ENCODE peak calls at places on chromosomes 13 and 19, in four cellular contexts. One of them, this sample, is unnamed. For H3K27me3, the result is how much of the 10 kb centered on the place peaks cover.

GRCh38 chr13:77379508-77379907 is 52.6 kb upstream of the MYCBP2 start:
- DNase-seq in tibial nerve: no peak
- DNase-seq in heart right ventricle: no peak
- DNase-seq in cardiac muscle cell: no peak
- DNase-seq in this sample: no peak

GRCh38 chr19:15166700-15167099 is 34.1 kb downstream of the NOTCH3 start:
- DNase-seq in tibial nerve: no peak
- DNase-seq in heart right ventricle: no peak
- DNase-seq in cardiac muscle cell: no peak
- DNase-seq in this sample: no peak

GRCh38 chr13:99153219-99153618 is 47.4 kb upstream of the UBAC2 start:
- DNase-seq in tibial nerve: no peak
- DNase-seq in heart right ventricle: no peak
- DNase-seq in cardiac muscle cell: peak
- DNase-seq in this sample: no peak

GRCh38 chr19:54473071-54473941 is at the start of gene CDC42EP5:
- DNase-seq in tibial nerve: peak
- DNase-seq in heart right ventricle: peak
- DNase-seq in cardiac muscle cell: peak
- DNase-seq in this sample: peak

GRCh38 chr19:29482855-29483640 is 42.7 kb upstream of the VSTM2B start:
- DNase-seq in tibial nerve: no peak
- DNase-seq in heart right ventricle: no peak
- DNase-seq in cardiac muscle cell: no peak
- DNase-seq in this sample: peak

GRCh38 chr19:55247621-55248099 is 11.2 kb downstream of the PPP6R1 start:
- DNase-seq in tibial nerve: no peak
- DNase-seq in heart right ventricle: peak
- DNase-seq in cardiac muscle cell: peak
- DNase-seq in this sample: no peak

GRCh38 chr19:50542825-50543428 is 25.3 kb downstream of the LRRC4B start:
- DNase-seq in tibial nerve: no peak
- DNase-seq in heart right ventricle: no peak
- DNase-seq in cardiac muscle cell: no peak
- DNase-seq in this sample: no peak

GRCh38 chr13:106493569-106493968 is 41.9 kb downstream of the EFNB2 start:
- DNase-seq in tibial nerve: peak
- DNase-seq in heart right ventricle: no peak
- DNase-seq in cardiac muscle cell: no peak
- DNase-seq in this sample: peak

GRCh38 chr13:88456155-88456554 is 785.0 kb downstream of the SLITRK5 start:
- DNase-seq in tibial nerve: no peak
- DNase-seq in heart right ventricle: no peak
- DNase-seq in cardiac muscle cell: no peak
- DNase-seq in this sample: no peak

GRCh38 chr19:17889609-17890214 is 18.0 kb downstream of the SLC5A5 start:
- DNase-seq in tibial nerve: no peak
- DNase-seq in heart right ventricle: peak
- DNase-seq in cardiac muscle cell: peak
- DNase-seq in this sample: no peak

GRCh38 chr19:16205205-16206045 is 7.7 kb downstream of the AP1M1 start:
- DNase-seq in tibial nerve: no peak
- DNase-seq in heart right ventricle: no peak
- DNase-seq in cardiac muscle cell: no peak
- DNase-seq in this sample: peak

GRCh38 chr13:101627556-101627943 is 175.1 kb downstream of the ITGBL1 start:
- DNase-seq in tibial nerve: no peak
- DNase-seq in heart right ventricle: no peak
- DNase-seq in cardiac muscle cell: no peak
- DNase-seq in this sample: no peak

GRCh38 chr13:76798037-76798436 is 88.2 kb downstream of the KCTD12 start:
- DNase-seq in tibial nerve: no peak
- DNase-seq in heart right ventricle: no peak
- DNase-seq in cardiac muscle cell: no peak
- DNase-seq in this sample: no peak

GRCh38 chr13:47945738-47946137 is 55.3 kb downstream of the SUCLA2 start:
- DNase-seq in tibial nerve: no peak
- DNase-seq in heart right ventricle: no peak
- DNase-seq in cardiac muscle cell: peak
- DNase-seq in this sample: no peak

GRCh38 chr13:25085125-25085742 is 10.7 kb upstream of the PABPC3 start:
- DNase-seq in tibial nerve: peak
- DNase-seq in heart right ventricle: no peak
- DNase-seq in cardiac muscle cell: peak
- DNase-seq in this sample: no peak
- H3K27me3 ChIP-seq in tibial nerve: under half
- H3K27me3 ChIP-seq in heart right ventricle: under half
- H3K27me3 ChIP-seq in cardiac muscle cell: under half
- H3K27me3 ChIP-seq in this sample: under half

DNA sequence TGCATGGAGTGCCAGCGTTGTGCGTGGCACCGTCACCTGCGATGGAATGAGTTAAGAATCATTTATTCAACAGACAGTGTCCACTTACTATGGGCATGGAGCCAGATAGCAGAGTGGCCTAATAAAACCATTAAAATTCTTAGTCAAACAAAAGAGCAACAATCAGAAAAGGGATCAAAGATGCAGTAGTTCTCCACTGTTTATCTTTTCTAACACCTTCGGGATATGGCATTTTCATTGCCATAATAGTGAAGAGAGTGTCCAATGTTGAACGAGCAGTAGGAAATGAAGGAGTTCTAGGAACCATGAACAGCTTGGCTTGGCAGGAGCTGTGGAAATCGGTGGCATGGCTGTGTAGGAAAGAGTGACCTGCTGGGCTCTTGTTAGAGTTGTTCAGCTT is 2.0 kb downstream of the TNFSF11 start:
- DNase-seq in tibial nerve: no peak
- DNase-seq in heart right ventricle: no peak
- DNase-seq in cardiac muscle cell: no peak
- DNase-seq in this sample: no peak
- H3K27me3 ChIP-seq in tibial nerve: under half
- H3K27me3 ChIP-seq in heart right ventricle: half or more
- H3K27me3 ChIP-seq in cardiac muscle cell: under half
- H3K27me3 ChIP-seq in this sample: under half

DNA sequence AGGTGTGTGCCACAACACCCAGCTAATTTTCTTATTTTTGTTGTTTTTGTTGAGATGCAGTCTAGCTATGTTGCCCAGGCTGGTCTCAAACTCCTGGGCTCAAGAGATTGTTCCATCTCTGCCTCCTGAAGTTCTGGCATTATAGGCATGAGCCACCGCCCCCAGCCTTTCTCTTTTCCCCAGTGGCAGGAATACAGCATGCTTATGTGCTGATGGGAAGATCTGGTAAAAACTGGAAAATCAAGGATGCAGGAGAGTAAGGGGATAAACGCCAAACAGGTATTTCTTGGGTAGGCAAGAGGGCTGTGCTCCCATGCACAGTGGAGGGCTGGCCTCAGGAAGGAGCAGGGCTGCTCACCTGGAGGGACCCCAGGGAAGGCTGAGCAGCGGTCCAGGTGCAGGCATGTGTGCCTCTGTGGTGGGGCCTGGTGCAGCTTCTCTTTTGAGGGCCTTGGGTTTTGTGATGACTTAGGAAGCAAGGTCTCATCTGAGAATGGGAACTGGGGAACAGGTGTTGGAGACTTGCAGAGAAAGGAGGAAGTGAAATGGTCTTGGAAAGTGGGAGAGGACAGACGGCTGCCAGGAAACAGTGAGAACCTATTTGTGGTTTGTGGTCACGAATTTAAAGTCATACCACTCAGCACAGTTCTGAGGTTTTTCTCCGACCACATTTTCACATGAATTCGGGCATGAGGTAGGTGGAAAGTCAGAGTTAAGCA is 106.5 kb downstream of the TEX26 start:
- DNase-seq in tibial nerve: no peak
- DNase-seq in heart right ventricle: no peak
- DNase-seq in cardiac muscle cell: peak
- DNase-seq in this sample: no peak
- H3K27me3 ChIP-seq in tibial nerve: under half
- H3K27me3 ChIP-seq in heart right ventricle: under half
- H3K27me3 ChIP-seq in cardiac muscle cell: under half
- H3K27me3 ChIP-seq in this sample: under half

DNA sequence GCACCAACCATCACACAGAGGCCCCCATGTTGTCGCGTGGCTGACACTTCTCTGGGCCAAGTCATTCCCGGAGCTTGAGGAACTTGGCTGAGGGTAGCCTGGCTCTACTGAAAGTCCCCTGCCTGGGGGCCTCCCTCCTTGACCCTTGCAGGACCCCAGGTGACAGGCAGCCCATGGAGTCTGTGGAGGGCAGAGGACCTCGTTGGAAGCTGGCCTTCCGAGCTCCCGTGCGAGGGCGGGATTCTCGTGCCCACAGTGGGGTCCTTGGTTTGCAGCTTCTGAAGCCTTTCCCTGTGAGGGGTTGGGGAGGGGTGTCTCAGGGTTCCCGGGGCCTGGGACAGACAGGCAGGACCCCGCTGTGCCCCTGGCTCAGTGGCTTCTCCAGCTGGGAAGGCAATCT is 16.4 kb downstream of the NMRK2 start:
- DNase-seq in tibial nerve: no peak
- DNase-seq in heart right ventricle: no peak
- DNase-seq in cardiac muscle cell: no peak
- DNase-seq in this sample: no peak
- H3K27me3 ChIP-seq in tibial nerve: under half
- H3K27me3 ChIP-seq in heart right ventricle: under half
- H3K27me3 ChIP-seq in cardiac muscle cell: under half
- H3K27me3 ChIP-seq in this sample: under half

GRCh38 chr19:35498220-35498619 is 8.0 kb upstream of the KRTDAP start:
- DNase-seq in tibial nerve: no peak
- DNase-seq in heart right ventricle: no peak
- DNase-seq in cardiac muscle cell: no peak
- DNase-seq in this sample: no peak
- H3K27me3 ChIP-seq in tibial nerve: under half
- H3K27me3 ChIP-seq in heart right ventricle: under half
- H3K27me3 ChIP-seq in cardiac muscle cell: under half
- H3K27me3 ChIP-seq in this sample: under half

GRCh38 chr19:3506384-3507340 is 551 bp downstream of the FZR1 start:
- DNase-seq in tibial nerve: peak
- DNase-seq in heart right ventricle: peak
- DNase-seq in cardiac muscle cell: no peak
- DNase-seq in this sample: peak
- H3K27me3 ChIP-seq in tibial nerve: under half
- H3K27me3 ChIP-seq in heart right ventricle: under half
- H3K27me3 ChIP-seq in cardiac muscle cell: under half
- H3K27me3 ChIP-seq in this sample: under half

GRCh38 chr13:75635621-75636338 is at the start of gene LMO7:
- DNase-seq in tibial nerve: peak
- DNase-seq in heart right ventricle: peak
- DNase-seq in cardiac muscle cell: peak
- DNase-seq in this sample: peak

GRCh38 chr13:75639426-75639825 is 3.3 kb downstream of the LMO7 start:
- DNase-seq in tibial nerve: no peak
- DNase-seq in heart right ventricle: no peak
- DNase-seq in cardiac muscle cell: no peak
- DNase-seq in this sample: no peak

GRCh38 chr13:75635101-75635620 is 969 bp upstream of the LMO7 start:
- DNase-seq in tibial nerve: peak
- DNase-seq in heart right ventricle: no peak
- DNase-seq in cardiac muscle cell: no peak
- DNase-seq in this sample: no peak

GRCh38 chr13:75637101-75637774 is 1.1 kb downstream of the LMO7 start:
- DNase-seq in tibial nerve: no peak
- DNase-seq in heart right ventricle: no peak
- DNase-seq in cardiac muscle cell: peak
- DNase-seq in this sample: no peak

GRCh38 chr13:75636339-75637095 is 387 bp downstream of the LMO7 start:
- DNase-seq in tibial nerve: peak
- DNase-seq in heart right ventricle: peak
- DNase-seq in cardiac muscle cell: peak
- DNase-seq in this sample: no peak
- H3K27me3 ChIP-seq in tibial nerve: under half
- H3K27me3 ChIP-seq in heart right ventricle: under half
- H3K27me3 ChIP-seq in cardiac muscle cell: half or more
- H3K27me3 ChIP-seq in this sample: under half

GRCh38 chr19:48511800-48512503 is at the start of gene LMTK3:
- DNase-seq in tibial nerve: no peak
- DNase-seq in heart right ventricle: no peak
- DNase-seq in cardiac muscle cell: peak
- DNase-seq in this sample: no peak
- H3K27me3 ChIP-seq in tibial nerve: under half
- H3K27me3 ChIP-seq in heart right ventricle: under half
- H3K27me3 ChIP-seq in cardiac muscle cell: under half
- H3K27me3 ChIP-seq in this sample: under half

DNA sequence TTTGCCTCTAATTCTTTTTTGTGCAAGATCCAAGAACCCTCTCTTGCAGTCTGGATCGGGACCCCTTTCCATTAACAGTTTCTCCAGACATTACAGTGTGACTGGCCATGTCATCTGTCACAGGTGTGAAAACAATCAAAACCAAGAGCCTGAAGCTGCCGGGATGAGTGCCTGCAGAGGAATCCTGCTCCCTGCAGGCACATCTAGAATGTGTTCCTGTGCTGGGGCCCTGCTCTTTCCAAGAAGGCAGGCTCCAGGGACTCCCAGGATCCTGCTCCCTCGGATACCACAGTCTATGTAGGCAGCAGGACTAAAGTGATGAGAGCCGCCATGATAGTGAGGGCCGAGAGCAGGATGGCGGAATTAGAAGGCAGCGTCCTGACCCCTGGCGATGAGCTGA is 38.8 kb downstream of the CCDC169 start:
- DNase-seq in tibial nerve: no peak
- DNase-seq in heart right ventricle: no peak
- DNase-seq in cardiac muscle cell: no peak
- DNase-seq in this sample: no peak
- H3K27me3 ChIP-seq in tibial nerve: under half
- H3K27me3 ChIP-seq in heart right ventricle: under half
- H3K27me3 ChIP-seq in cardiac muscle cell: under half
- H3K27me3 ChIP-seq in this sample: under half